ENCODE peak calls at places on chromosome 1, in four cellular contexts. P is esophagus squamous epithelium, H is stomach, U is tibial artery. V is an unnamed sample.

GRCh38 chr1:248858096-248858890 is 592 bp downstream of the ZNF692 start:
- DNase-seq in U (peak; percentile 52), P (no peak), H (peak; percentile 85), V (peak; percentile 68)

GRCh38 chr1:223706077-223706988 is 6.0 kb upstream of the CAPN2 start:
- DNase-seq in U (no peak), P (no peak), H (peak; percentile 56), V (no peak)

GRCh38 chr1:46193984-46194570 is 4.2 kb downstream of the POMGNT1 start:
- DNase-seq in U (no peak), P (no peak), H (no peak), V (no peak)

GRCh38 chr1:174433451-174433850 is 14.3 kb upstream of the GPR52 start:
- DNase-seq in H (no peak), U (no peak), P (no peak), V (no peak)

GRCh38 chr1:221035680-221036153 is 156.5 kb downstream of the HLX start:
- DNase-seq in U (no peak), H (no peak), P (no peak), V (no peak)

GRCh38 chr1:181255270-181255929 is 166.9 kb downstream of the IER5 start:
- DNase-seq in P (no peak), H (no peak), U (no peak), V (no peak)

GRCh38 chr1:183993132-183993531 is 44.4 kb downstream of the COLGALT2 start:
- DNase-seq in U (no peak), P (no peak), H (no peak), V (no peak)

GRCh38 chr1:184035719-184036516 is 1.6 kb downstream of the COLGALT2 start:
- DNase-seq in H (no peak), U (peak; percentile 33), P (no peak), V (no peak)

GRCh38 chr1:67755619-67756018 is 70.6 kb downstream of the GADD45A start:
- DNase-seq in P (no peak), U (no peak), H (no peak), V (no peak)

GRCh38 chr1:78651247-78651646 is 1.6 kb downstream of the IFI44 start:
- DNase-seq in H (no peak), P (no peak), U (no peak), V (no peak)

GRCh38 chr1:8353386-8353785 is 35.5 kb downstream of the SLC45A1 start:
- DNase-seq in P (no peak), U (peak; percentile 34), H (no peak), V (no peak)

GRCh38 chr1:75796376-75797272 is at the start of gene MSH4:
- DNase-seq in U (no peak), H (no peak), P (no peak), V (no peak)

V was measured in Ammon's horn.